ENCODE peak calls at places on chromosome 20, in nine cellular contexts. One of them, this sample, is unnamed.

GRCh38 chr20:5734559-5735137 is 15.6 kb upstream of the SHLD1 start:
- DNase-seq in GM23338: no peak
- DNase-seq in A549: peak; percentile 58
- DNase-seq in fibroblast of lung: peak; percentile 15
- DNase-seq in heart left ventricle: no peak
- DNase-seq in H7: no peak
- DNase-seq in neural progenitor cell: no peak
- DNase-seq in foreskin fibroblast: no peak
- DNase-seq in adipocyte: no peak
- DNase-seq in this sample: no peak

GRCh38 chr20:20491110-20491783 is 123.3 kb downstream of the INSM1 start:
- DNase-seq in GM23338: no peak
- DNase-seq in A549: no peak
- DNase-seq in fibroblast of lung: peak; percentile 85
- DNase-seq in heart left ventricle: no peak
- DNase-seq in H7: no peak
- DNase-seq in neural progenitor cell: no peak
- DNase-seq in foreskin fibroblast: peak; percentile 53
- DNase-seq in adipocyte: peak; percentile 51
- DNase-seq in this sample: no peak

GRCh38 chr20:17935186-17935585 is 33.4 kb downstream of the SNX5 start:
- DNase-seq in GM23338: no peak
- DNase-seq in A549: no peak
- DNase-seq in fibroblast of lung: peak; percentile 27
- DNase-seq in heart left ventricle: no peak
- DNase-seq in H7: no peak
- DNase-seq in neural progenitor cell: no peak
- DNase-seq in foreskin fibroblast: peak; percentile 32
- DNase-seq in adipocyte: no peak
- DNase-seq in this sample: no peak

GRCh38 chr20:34705383-34706021 is 1.4 kb downstream of the TP53INP2 start:
- DNase-seq in GM23338: peak; percentile 52
- DNase-seq in A549: peak; percentile 65
- DNase-seq in fibroblast of lung: no peak
- DNase-seq in heart left ventricle: peak; percentile 63
- DNase-seq in H7: peak; percentile 48
- DNase-seq in neural progenitor cell: no peak
- DNase-seq in foreskin fibroblast: peak; percentile 78
- DNase-seq in adipocyte: peak; percentile 71
- DNase-seq in this sample: no peak

GRCh38 chr20:1926237-1926636 is 31.0 kb downstream of the SIRPA start:
- DNase-seq in GM23338: no peak
- DNase-seq in A549: no peak
- DNase-seq in fibroblast of lung: no peak
- DNase-seq in heart left ventricle: no peak
- DNase-seq in H7: no peak
- DNase-seq in neural progenitor cell: no peak
- DNase-seq in foreskin fibroblast: no peak
- DNase-seq in adipocyte: no peak
- DNase-seq in this sample: no peak

GRCh38 chr20:38893485-38894090 is 32.6 kb upstream of the FAM83D start:
- DNase-seq in GM23338: peak; percentile 85
- DNase-seq in A549: peak; percentile 63
- DNase-seq in fibroblast of lung: peak; percentile 8
- DNase-seq in heart left ventricle: peak; percentile 45
- DNase-seq in H7: peak; percentile 96
- DNase-seq in neural progenitor cell: peak; percentile 76
- DNase-seq in foreskin fibroblast: peak; percentile 78
- DNase-seq in adipocyte: peak; percentile 71
- DNase-seq in this sample: peak; percentile 67

GRCh38 chr20:13061381-13061780 is 52.6 kb downstream of the SPTLC3 start:
- DNase-seq in GM23338: no peak
- DNase-seq in A549: no peak
- DNase-seq in fibroblast of lung: no peak
- DNase-seq in heart left ventricle: no peak
- DNase-seq in H7: no peak
- DNase-seq in neural progenitor cell: no peak
- DNase-seq in foreskin fibroblast: no peak
- DNase-seq in adipocyte: no peak
- DNase-seq in this sample: no peak

GRCh38 chr20:54643761-54644160 is 168.4 kb downstream of the DOK5 start:
- DNase-seq in GM23338: no peak
- DNase-seq in A549: no peak
- DNase-seq in fibroblast of lung: peak; percentile 94
- DNase-seq in heart left ventricle: no peak
- DNase-seq in H7: no peak
- DNase-seq in neural progenitor cell: no peak
- DNase-seq in foreskin fibroblast: peak; percentile 91
- DNase-seq in adipocyte: peak; percentile 93
- DNase-seq in this sample: no peak

GRCh38 chr20:38147166-38147565 is 17.9 kb downstream of the TGM2 start:
- DNase-seq in GM23338: no peak
- DNase-seq in A549: no peak
- DNase-seq in fibroblast of lung: no peak
- DNase-seq in heart left ventricle: no peak
- DNase-seq in H7: no peak
- DNase-seq in neural progenitor cell: no peak
- DNase-seq in foreskin fibroblast: no peak
- DNase-seq in adipocyte: no peak
- DNase-seq in this sample: no peak

GRCh38 chr20:54054516-54054915 is 15.9 kb downstream of the BCAS1 start:
- DNase-seq in GM23338: no peak
- DNase-seq in A549: no peak
- DNase-seq in fibroblast of lung: no peak
- DNase-seq in heart left ventricle: no peak
- DNase-seq in H7: no peak
- DNase-seq in neural progenitor cell: no peak
- DNase-seq in foreskin fibroblast: no peak
- DNase-seq in adipocyte: no peak
- DNase-seq in this sample: no peak

GRCh38 chr20:4797275-4797674 is 75.6 kb downstream of the PRND start:
- DNase-seq in GM23338: no peak
- DNase-seq in A549: no peak
- DNase-seq in fibroblast of lung: no peak
- DNase-seq in heart left ventricle: no peak
- DNase-seq in H7: no peak
- DNase-seq in neural progenitor cell: no peak
- DNase-seq in foreskin fibroblast: no peak
- DNase-seq in adipocyte: no peak
- DNase-seq in this sample: no peak

GRCh38 chr20:38418509-38419204 is 16.5 kb downstream of the SNHG17 start:
- DNase-seq in GM23338: no peak
- DNase-seq in A549: no peak
- DNase-seq in fibroblast of lung: peak; percentile 43
- DNase-seq in heart left ventricle: peak; percentile 50
- DNase-seq in H7: no peak
- DNase-seq in neural progenitor cell: no peak
- DNase-seq in foreskin fibroblast: peak; percentile 70
- DNase-seq in adipocyte: no peak
- DNase-seq in this sample: no peak

GRCh38 chr20:16455296-16455695 is 118.0 kb downstream of the KIF16B start:
- DNase-seq in GM23338: no peak
- DNase-seq in A549: no peak
- DNase-seq in fibroblast of lung: no peak
- DNase-seq in heart left ventricle: no peak
- DNase-seq in H7: no peak
- DNase-seq in neural progenitor cell: no peak
- DNase-seq in foreskin fibroblast: no peak
- DNase-seq in adipocyte: no peak
- DNase-seq in this sample: no peak

GRCh38 chr20:9285617-9286016 is 216.7 kb downstream of the PLCB4 start:
- DNase-seq in GM23338: no peak
- DNase-seq in A549: no peak
- DNase-seq in fibroblast of lung: no peak
- DNase-seq in heart left ventricle: no peak
- DNase-seq in H7: no peak
- DNase-seq in neural progenitor cell: no peak
- DNase-seq in foreskin fibroblast: no peak
- DNase-seq in adipocyte: no peak
- DNase-seq in this sample: no peak

GRCh38 chr20:36925234-36925633 is 26.3 kb downstream of the SAMHD1 start:
- DNase-seq in GM23338: no peak
- DNase-seq in A549: no peak
- DNase-seq in fibroblast of lung: no peak
- DNase-seq in heart left ventricle: no peak
- DNase-seq in H7: no peak
- DNase-seq in neural progenitor cell: no peak
- DNase-seq in foreskin fibroblast: peak; percentile 26
- DNase-seq in adipocyte: no peak
- DNase-seq in this sample: no peak

GRCh38 chr20:51496964-51497363 is 45.6 kb downstream of the NFATC2 start:
- DNase-seq in GM23338: no peak
- DNase-seq in A549: no peak
- DNase-seq in fibroblast of lung: no peak
- DNase-seq in heart left ventricle: no peak
- DNase-seq in H7: no peak
- DNase-seq in neural progenitor cell: no peak
- DNase-seq in foreskin fibroblast: no peak
- DNase-seq in adipocyte: no peak
- DNase-seq in this sample: no peak
- H3K4me3 ChIP-seq in GM23338: no peak overlapping the region
- H3K4me3 ChIP-seq in A549: no peak overlapping the region
- H3K4me3 ChIP-seq in fibroblast of lung: no peak overlapping the region
- H3K4me3 ChIP-seq in heart left ventricle: no peak overlapping the region
- H3K4me3 ChIP-seq in H7: no peak overlapping the region
- H3K4me3 ChIP-seq in neural progenitor cell: no peak overlapping the region
- H3K4me3 ChIP-seq in foreskin fibroblast: no peak overlapping the region
- H3K4me3 ChIP-seq in adipocyte: no peak overlapping the region
- H3K4me3 ChIP-seq in this sample: peak overlapping the region; percentile 20

DNA sequence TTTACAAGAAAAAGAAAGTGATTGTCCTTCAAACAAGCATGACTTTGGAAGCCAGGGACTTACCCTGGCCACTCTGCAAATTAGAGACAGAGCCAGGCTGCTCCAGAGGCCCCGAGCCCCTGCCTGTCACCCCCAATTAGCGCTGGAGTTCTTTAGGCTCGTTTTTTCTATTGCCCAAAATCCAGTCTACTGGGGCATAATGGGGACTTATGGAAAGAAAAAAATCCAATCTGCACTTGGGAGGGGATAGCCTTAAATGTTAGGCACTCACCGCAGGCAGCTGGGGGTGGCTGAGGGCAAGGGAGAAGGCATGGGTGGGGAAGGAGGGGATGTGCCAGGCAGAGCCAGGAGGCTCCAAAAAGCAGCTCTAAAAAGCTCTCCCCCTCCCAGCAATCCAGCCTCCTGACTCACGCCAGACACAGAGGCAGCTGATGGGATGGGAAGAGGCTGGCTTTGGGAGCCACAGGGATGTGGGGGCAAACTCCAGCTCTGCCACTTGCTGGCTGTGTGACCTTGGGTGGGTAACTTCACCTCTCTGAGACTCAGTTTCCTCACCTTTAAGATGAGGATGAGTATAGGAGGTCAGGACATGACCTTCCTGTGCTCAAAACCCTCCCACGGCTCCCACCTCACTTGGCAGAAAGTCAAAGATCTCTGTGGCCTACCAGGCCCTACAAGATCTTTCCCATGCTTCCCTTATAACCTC is 148.7 kb downstream of the CEBPB start:
- DNase-seq in GM23338: no peak
- DNase-seq in A549: no peak
- DNase-seq in fibroblast of lung: peak; percentile 86
- DNase-seq in heart left ventricle: no peak
- DNase-seq in H7: no peak
- DNase-seq in neural progenitor cell: peak; percentile 29
- DNase-seq in foreskin fibroblast: peak; percentile 75
- DNase-seq in adipocyte: peak; percentile 80
- DNase-seq in this sample: no peak
- H3K4me3 ChIP-seq in GM23338: no peak overlapping the region
- H3K4me3 ChIP-seq in A549: no peak overlapping the region
- H3K4me3 ChIP-seq in fibroblast of lung: no peak overlapping the region
- H3K4me3 ChIP-seq in heart left ventricle: no peak overlapping the region
- H3K4me3 ChIP-seq in H7: no peak overlapping the region
- H3K4me3 ChIP-seq in neural progenitor cell: no peak overlapping the region
- H3K4me3 ChIP-seq in foreskin fibroblast: no peak overlapping the region
- H3K4me3 ChIP-seq in adipocyte: peak overlapping the region; percentile 60
- H3K4me3 ChIP-seq in this sample: peak overlapping the region; percentile 39

GRCh38 chr20:609371-609964 is 641 bp downstream of the TCF15 start:
- DNase-seq in GM23338: peak; percentile 46
- DNase-seq in A549: no peak
- DNase-seq in fibroblast of lung: no peak
- DNase-seq in heart left ventricle: no peak
- DNase-seq in H7: peak; percentile 78
- DNase-seq in neural progenitor cell: no peak
- DNase-seq in foreskin fibroblast: no peak
- DNase-seq in adipocyte: no peak
- DNase-seq in this sample: no peak

GRCh38 chr20:607476-607875 is 2.6 kb downstream of the TCF15 start:
- DNase-seq in GM23338: no peak
- DNase-seq in A549: no peak
- DNase-seq in fibroblast of lung: no peak
- DNase-seq in heart left ventricle: no peak
- DNase-seq in H7: no peak
- DNase-seq in neural progenitor cell: no peak
- DNase-seq in foreskin fibroblast: no peak
- DNase-seq in adipocyte: no peak
- DNase-seq in this sample: no peak

GRCh38 chr20:610130-611046 is at the start of gene TCF15:
- DNase-seq in GM23338: peak; percentile 85
- DNase-seq in A549: no peak
- DNase-seq in fibroblast of lung: peak; percentile 19
- DNase-seq in heart left ventricle: peak; percentile 78
- DNase-seq in H7: peak; percentile 100
- DNase-seq in neural progenitor cell: peak; percentile 87
- DNase-seq in foreskin fibroblast: peak; percentile 29
- DNase-seq in adipocyte: no peak
- DNase-seq in this sample: no peak

GRCh38 chr20:611047-611842 is 1.1 kb upstream of the TCF15 start:
- DNase-seq in GM23338: no peak
- DNase-seq in A549: no peak
- DNase-seq in fibroblast of lung: no peak
- DNase-seq in heart left ventricle: no peak
- DNase-seq in H7: peak; percentile 60
- DNase-seq in neural progenitor cell: no peak
- DNase-seq in foreskin fibroblast: no peak
- DNase-seq in adipocyte: no peak
- DNase-seq in this sample: no peak

GRCh38 chr20:608970-609369 is 1.1 kb downstream of the TCF15 start:
- DNase-seq in GM23338: no peak
- DNase-seq in A549: no peak
- DNase-seq in fibroblast of lung: no peak
- DNase-seq in heart left ventricle: no peak
- DNase-seq in H7: peak; percentile 56
- DNase-seq in neural progenitor cell: no peak
- DNase-seq in foreskin fibroblast: no peak
- DNase-seq in adipocyte: no peak
- DNase-seq in this sample: no peak
- H3K4me3 ChIP-seq in GM23338: peak overlapping the region; percentile 65
- H3K4me3 ChIP-seq in A549: no peak overlapping the region
- H3K4me3 ChIP-seq in fibroblast of lung: no peak overlapping the region
- H3K4me3 ChIP-seq in heart left ventricle: peak overlapping the region; percentile 53
- H3K4me3 ChIP-seq in H7: peak overlapping the region; percentile 63
- H3K4me3 ChIP-seq in neural progenitor cell: peak overlapping the region; percentile 40
- H3K4me3 ChIP-seq in foreskin fibroblast: no peak overlapping the region
- H3K4me3 ChIP-seq in adipocyte: no peak overlapping the region
- H3K4me3 ChIP-seq in this sample: no peak overlapping the region

DNA sequence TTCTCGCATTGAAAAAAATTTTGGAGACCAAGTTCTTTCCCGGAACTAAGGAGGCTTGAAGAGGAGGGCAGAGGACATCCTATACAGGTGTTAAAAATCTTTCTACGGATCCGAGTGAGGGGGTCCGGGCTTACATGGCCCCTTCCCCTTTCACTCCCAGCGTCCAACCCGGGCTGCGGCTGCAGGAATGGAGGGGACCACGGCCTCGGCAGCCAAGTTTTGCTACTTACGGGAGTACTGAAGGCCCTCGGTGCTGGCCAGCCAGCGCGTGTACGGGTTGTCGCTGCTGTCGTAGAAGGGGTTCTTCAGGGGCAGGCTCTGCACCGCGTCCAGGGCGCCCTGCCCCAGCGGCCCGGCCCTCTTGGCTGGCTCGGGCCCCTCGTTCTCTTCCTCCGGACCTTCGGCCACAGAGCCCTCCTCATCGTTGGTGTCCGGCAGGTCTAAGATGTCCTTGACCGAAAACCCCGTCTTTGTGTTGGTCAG is 642 bp downstream of the NKX2-2 start:
- DNase-seq in GM23338: peak; percentile 47
- DNase-seq in A549: no peak
- DNase-seq in fibroblast of lung: no peak
- DNase-seq in heart left ventricle: no peak
- DNase-seq in H7: peak; percentile 72
- DNase-seq in neural progenitor cell: peak; percentile 58
- DNase-seq in foreskin fibroblast: no peak
- DNase-seq in adipocyte: no peak
- DNase-seq in this sample: no peak
- H3K4me3 ChIP-seq in GM23338: peak overlapping the region; percentile 56
- H3K4me3 ChIP-seq in A549: peak overlapping the region; percentile 49
- H3K4me3 ChIP-seq in fibroblast of lung: no peak overlapping the region
- H3K4me3 ChIP-seq in heart left ventricle: no peak overlapping the region
- H3K4me3 ChIP-seq in H7: peak overlapping the region; percentile 4
- H3K4me3 ChIP-seq in neural progenitor cell: no peak overlapping the region
- H3K4me3 ChIP-seq in foreskin fibroblast: no peak overlapping the region
- H3K4me3 ChIP-seq in adipocyte: no peak overlapping the region
- H3K4me3 ChIP-seq in this sample: peak overlapping the region; percentile 8

This sample was measured in effector memory CD4-positive, alpha-beta T cell.